ENCODE peak calls at places on chromosome 3, in six cellular contexts. R is suprapubic skin, H is DND-41, D is GM10248, C is neural crest cell, J is GM12878. G is an unnamed sample.

GRCh38 chr3:53140575-53141467 is 10.6 kb upstream of the RFT1 start:
- DNase-seq in R (no peak), H (no peak), D (no peak), C (no peak), J (no peak), G (no peak)

GRCh38 chr3:9881440-9881839 is 1.4 kb upstream of the CIDEC start:
- DNase-seq in R (no peak), H (no peak), D (no peak), C (no peak), J (no peak), G (no peak)

GRCh38 chr3:125042725-125043406 is 12.9 kb downstream of the HEG1 start:
- DNase-seq in R (peak), H (no peak), D (no peak), C (no peak), J (no peak), G (no peak)

GRCh38 chr3:117006123-117006522 is 296.5 kb downstream of the TUSC7 start:
- DNase-seq in R (no peak), H (no peak), D (no peak), C (no peak), J (no peak), G (no peak)

GRCh38 chr3:124832782-124833709 is 54.1 kb downstream of the ITGB5 start:
- DNase-seq in R (no peak), H (no peak), D (no peak), C (no peak), J (no peak), G (no peak)

GRCh38 chr3:136906725-136907124 is 44.7 kb downstream of the NCK1 start:
- DNase-seq in R (no peak), H (no peak), D (no peak), C (no peak), J (no peak), G (no peak)

GRCh38 chr3:171654809-171655208 is 155.5 kb downstream of the PLD1 start:
- DNase-seq in R (peak), H (no peak), D (no peak), C (no peak), J (no peak), G (no peak)

GRCh38 chr3:13057641-13058040 is 15.6 kb downstream of the IQSEC1 start:
- DNase-seq in R (no peak), H (no peak), D (no peak), C (no peak), J (no peak), G (no peak)

GRCh38 chr3:154151969-154152368 is 30.8 kb downstream of the ARHGEF26 start:
- DNase-seq in R (no peak), H (no peak), D (no peak), C (no peak), J (no peak), G (no peak)

GRCh38 chr3:181066688-181067087 is 77.2 kb upstream of the DNAJC19 start:
- DNase-seq in R (no peak), H (no peak), D (no peak), C (no peak), J (no peak), G (no peak)

GRCh38 chr3:154779571-154779970 is 300.5 kb upstream of the MME start:
- DNase-seq in R (no peak), H (no peak), D (no peak), C (no peak), J (no peak), G (no peak)

GRCh38 chr3:445960-446359 is 249.4 kb downstream of the CHL1 start:
- DNase-seq in R (no peak), H (no peak), D (no peak), C (no peak), J (no peak), G (no peak)

GRCh38 chr3:102400142-102400541 is 34.7 kb upstream of the ZPLD1 start:
- DNase-seq in R (no peak), H (no peak), D (no peak), C (no peak), J (no peak), G (no peak)

GRCh38 chr3:121096968-121097367 is 189.0 kb downstream of the STXBP5L start:
- DNase-seq in R (no peak), H (no peak), D (no peak), C (no peak), J (no peak), G (no peak)

GRCh38 chr3:56005196-56005805 is 463.0 kb downstream of the ERC2 start:
- DNase-seq in R (no peak), H (peak), D (no peak), C (no peak), J (no peak), G (no peak)

GRCh38 chr3:67964596-67964995 is 310.2 kb upstream of the SUCLG2 start:
- DNase-seq in R (no peak), H (no peak), D (no peak), C (no peak), J (no peak), G (no peak)

GRCh38 chr3:136070953-136071949 is 105.7 kb downstream of the PPP2R3A start:
- DNase-seq in R (no peak), H (no peak), D (no peak), C (no peak), J (no peak), G (no peak)

GRCh38 chr3:18898911-18899310 is 249.4 kb upstream of the KCNH8 start:
- DNase-seq in R (no peak), H (no peak), D (no peak), C (no peak), J (no peak), G (no peak)

GRCh38 chr3:18902081-18902793 is 246.1 kb upstream of the KCNH8 start:
- DNase-seq in R (no peak), H (no peak), D (no peak), C (no peak), J (no peak), G (no peak)

GRCh38 chr3:18900994-18901393 is 247.3 kb upstream of the KCNH8 start:
- DNase-seq in R (no peak), H (no peak), D (no peak), C (no peak), J (peak), G (no peak)
- TF ChIP-seq CTCF in R (no peak), H (no peak), D (no peak), C (no peak), J (no peak), G (no peak)

GRCh38 chr3:156472150-156472549 is 82.8 kb downstream of the SSR3 start:
- DNase-seq in R (no peak), H (no peak), D (no peak), C (no peak), J (no peak), G (peak)
- TF ChIP-seq CTCF in R (no peak), H (peak), D (peak), C (no peak), J (peak), G (no peak)

GRCh38 chr3:186303985-186304384 is 58.0 kb downstream of the DGKG start:
- DNase-seq in R (no peak), H (no peak), D (no peak), C (no peak), J (no peak), G (no peak)

GRCh38 chr3:186298876-186299275 is 63.2 kb downstream of the DGKG start:
- DNase-seq in R (no peak), H (no peak), D (no peak), C (no peak), J (no peak), G (no peak)
- TF ChIP-seq CTCF in R (no peak), H (no peak), D (no peak), C (no peak), J (no peak), G (no peak)

GRCh38 chr3:142987080-142987700 is 14.2 kb upstream of the U2SURP start:
- DNase-seq in R (no peak), H (no peak), D (peak), C (no peak), J (no peak), G (no peak)
- TF ChIP-seq CTCF in R (peak), H (peak), D (peak), C (peak), J (peak), G (peak)

DNA sequence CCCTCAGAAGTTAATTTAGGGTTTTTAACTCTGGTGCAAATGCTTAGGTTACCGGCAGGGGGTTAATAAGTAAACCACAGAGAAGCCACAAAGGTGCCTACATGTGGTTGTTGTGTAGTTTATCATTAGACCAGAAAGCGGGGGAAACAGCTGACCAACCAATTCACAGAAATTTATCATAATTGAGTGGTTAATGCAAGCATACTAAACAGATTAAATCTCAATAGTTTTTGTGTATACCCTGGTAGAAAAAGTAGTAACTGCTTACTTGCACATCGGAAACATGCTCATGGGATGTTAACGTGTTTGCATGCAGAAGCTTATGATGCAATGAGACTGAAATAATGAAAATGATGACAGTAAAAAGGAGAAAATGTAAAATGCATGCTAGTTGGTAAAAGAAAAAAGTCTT is 316.0 kb downstream of the PTPRG start:
- DNase-seq in R (no peak), H (peak), D (peak), C (no peak), J (peak), G (no peak)
- TF ChIP-seq CTCF in R (no peak), H (peak), D (no peak), C (peak), J (no peak), G (no peak)

G was measured in activated CD8-positive, alpha-beta T cell treated with anti-CD3 and anti-CD28 coated beads for 36 hours.